ENCODE peak calls at places on chromosomes 13 and 19, in nine cellular contexts. One of them, this sample, is unnamed.

GRCh38 chr13:46964789-46965527 is 68.1 kb upstream of the HTR2A start:
- DNase-seq in NB4: no peak
- DNase-seq in uterus: no peak
- DNase-seq in GM12891: no peak
- DNase-seq in GM12892: no peak
- DNase-seq in thyroid gland: no peak
- DNase-seq in HepG2: no peak
- DNase-seq in ovary: no peak
- DNase-seq in tibial nerve: no peak
- DNase-seq in this sample: no peak

GRCh38 chr19:32224371-32225244 is 120.8 kb upstream of the ZNF507 start:
- DNase-seq in NB4: peak; percentile 48
- DNase-seq in uterus: peak; percentile 40
- DNase-seq in GM12891: peak; percentile 81
- DNase-seq in GM12892: peak; percentile 73
- DNase-seq in thyroid gland: peak; percentile 56
- DNase-seq in HepG2: peak; percentile 21
- DNase-seq in ovary: peak; percentile 49
- DNase-seq in tibial nerve: peak; percentile 38
- DNase-seq in this sample: peak; percentile 61

GRCh38 chr13:73235385-73235784 is 176.6 kb downstream of the KLF5 start:
- DNase-seq in NB4: no peak
- DNase-seq in uterus: no peak
- DNase-seq in GM12891: no peak
- DNase-seq in GM12892: no peak
- DNase-seq in thyroid gland: no peak
- DNase-seq in HepG2: no peak
- DNase-seq in ovary: no peak
- DNase-seq in tibial nerve: no peak
- DNase-seq in this sample: no peak

GRCh38 chr13:103803349-103803748 is 737.1 kb upstream of the SLC10A2 start:
- DNase-seq in NB4: no peak
- DNase-seq in uterus: no peak
- DNase-seq in GM12891: no peak
- DNase-seq in GM12892: no peak
- DNase-seq in thyroid gland: no peak
- DNase-seq in HepG2: no peak
- DNase-seq in ovary: no peak
- DNase-seq in tibial nerve: no peak
- DNase-seq in this sample: no peak

GRCh38 chr13:66001136-66001535 is 1229.0 kb downstream of the PCDH9 start:
- DNase-seq in NB4: no peak
- DNase-seq in uterus: no peak
- DNase-seq in GM12891: no peak
- DNase-seq in GM12892: no peak
- DNase-seq in thyroid gland: no peak
- DNase-seq in HepG2: no peak
- DNase-seq in ovary: no peak
- DNase-seq in tibial nerve: no peak
- DNase-seq in this sample: no peak

GRCh38 chr13:93226623-93227279 is at the start of gene GPC6:
- DNase-seq in NB4: no peak
- DNase-seq in uterus: no peak
- DNase-seq in GM12891: no peak
- DNase-seq in GM12892: no peak
- DNase-seq in thyroid gland: peak; percentile 4
- DNase-seq in HepG2: peak; percentile 79
- DNase-seq in ovary: peak; percentile 40
- DNase-seq in tibial nerve: peak; percentile 57
- DNase-seq in this sample: peak; percentile 2

GRCh38 chr19:920051-920857 is 3.1 kb downstream of the KISS1R start:
- DNase-seq in NB4: peak; percentile 68
- DNase-seq in uterus: no peak
- DNase-seq in GM12891: no peak
- DNase-seq in GM12892: peak; percentile 75
- DNase-seq in thyroid gland: no peak
- DNase-seq in HepG2: no peak
- DNase-seq in ovary: no peak
- DNase-seq in tibial nerve: no peak
- DNase-seq in this sample: peak; percentile 57

GRCh38 chr13:42028113-42028799 is 20.2 kb upstream of the DGKH start:
- DNase-seq in NB4: no peak
- DNase-seq in uterus: no peak
- DNase-seq in GM12891: no peak
- DNase-seq in GM12892: no peak
- DNase-seq in thyroid gland: no peak
- DNase-seq in HepG2: peak; percentile 68
- DNase-seq in ovary: no peak
- DNase-seq in tibial nerve: no peak
- DNase-seq in this sample: no peak

GRCh38 chr13:101915333-101915732 is 462.9 kb downstream of the ITGBL1 start:
- DNase-seq in NB4: no peak
- DNase-seq in uterus: no peak
- DNase-seq in GM12891: no peak
- DNase-seq in GM12892: no peak
- DNase-seq in thyroid gland: no peak
- DNase-seq in HepG2: no peak
- DNase-seq in ovary: no peak
- DNase-seq in tibial nerve: no peak
- DNase-seq in this sample: no peak

GRCh38 chr13:46165485-46166220 is 16.3 kb downstream of the LCP1 start:
- DNase-seq in NB4: peak; percentile 38
- DNase-seq in uterus: no peak
- DNase-seq in GM12891: no peak
- DNase-seq in GM12892: no peak
- DNase-seq in thyroid gland: no peak
- DNase-seq in HepG2: no peak
- DNase-seq in ovary: no peak
- DNase-seq in tibial nerve: no peak
- DNase-seq in this sample: no peak

GRCh38 chr19:13298565-13299481 is 148.6 kb downstream of the IER2 start:
- DNase-seq in NB4: no peak
- DNase-seq in uterus: no peak
- DNase-seq in GM12891: no peak
- DNase-seq in GM12892: no peak
- DNase-seq in thyroid gland: no peak
- DNase-seq in HepG2: no peak
- DNase-seq in ovary: no peak
- DNase-seq in tibial nerve: no peak
- DNase-seq in this sample: no peak

GRCh38 chr19:35248310-35249145 is at the start of gene LSR:
- DNase-seq in NB4: no peak
- DNase-seq in uterus: no peak
- DNase-seq in GM12891: peak; percentile 94
- DNase-seq in GM12892: peak; percentile 97
- DNase-seq in thyroid gland: peak; percentile 97
- DNase-seq in HepG2: peak; percentile 89
- DNase-seq in ovary: peak; percentile 28
- DNase-seq in tibial nerve: no peak
- DNase-seq in this sample: no peak

GRCh38 chr13:70736622-70737317 is 628.5 kb upstream of the KLHL1 start:
- DNase-seq in NB4: no peak
- DNase-seq in uterus: no peak
- DNase-seq in GM12891: no peak
- DNase-seq in GM12892: no peak
- DNase-seq in thyroid gland: no peak
- DNase-seq in HepG2: no peak
- DNase-seq in ovary: no peak
- DNase-seq in tibial nerve: no peak
- DNase-seq in this sample: no peak

GRCh38 chr13:85654227-85654626 is 145.0 kb downstream of the SLITRK6 start:
- DNase-seq in NB4: no peak
- DNase-seq in uterus: no peak
- DNase-seq in GM12891: no peak
- DNase-seq in GM12892: no peak
- DNase-seq in thyroid gland: no peak
- DNase-seq in HepG2: no peak
- DNase-seq in ovary: no peak
- DNase-seq in tibial nerve: no peak
- DNase-seq in this sample: no peak

GRCh38 chr19:53079313-53079924 is 23.8 kb downstream of the ZNF160 start:
- DNase-seq in NB4: no peak
- DNase-seq in uterus: no peak
- DNase-seq in GM12891: no peak
- DNase-seq in GM12892: no peak
- DNase-seq in thyroid gland: no peak
- DNase-seq in HepG2: no peak
- DNase-seq in ovary: no peak
- DNase-seq in tibial nerve: no peak
- DNase-seq in this sample: no peak

GRCh38 chr13:26604784-26605183 is 47.3 kb downstream of the WASF3 start:
- DNase-seq in NB4: no peak
- DNase-seq in uterus: peak; percentile 69
- DNase-seq in GM12891: no peak
- DNase-seq in GM12892: no peak
- DNase-seq in thyroid gland: peak; percentile 78
- DNase-seq in HepG2: no peak
- DNase-seq in ovary: peak; percentile 75
- DNase-seq in tibial nerve: peak; percentile 72
- DNase-seq in this sample: no peak

GRCh38 chr19:57632987-57633831 is at the start of gene ZNF211:
- DNase-seq in NB4: peak; percentile 89
- DNase-seq in uterus: peak; percentile 88
- DNase-seq in GM12891: peak; percentile 81
- DNase-seq in GM12892: peak; percentile 81
- DNase-seq in thyroid gland: peak; percentile 94
- DNase-seq in HepG2: peak; percentile 92
- DNase-seq in ovary: peak; percentile 90
- DNase-seq in tibial nerve: peak; percentile 86
- DNase-seq in this sample: peak; percentile 95
- TF ChIP-seq POLR2A in NB4: no peak
- TF ChIP-seq POLR2A in uterus: no peak
- TF ChIP-seq POLR2A in GM12891: peak; percentile 55
- TF ChIP-seq POLR2A in GM12892: peak; percentile 79
- TF ChIP-seq POLR2A in thyroid gland: peak; percentile 54
- TF ChIP-seq POLR2A in HepG2: peak; percentile 31
- TF ChIP-seq POLR2A in ovary: no peak
- TF ChIP-seq POLR2A in tibial nerve: no peak
- TF ChIP-seq POLR2A in this sample: peak; percentile 62

DNA sequence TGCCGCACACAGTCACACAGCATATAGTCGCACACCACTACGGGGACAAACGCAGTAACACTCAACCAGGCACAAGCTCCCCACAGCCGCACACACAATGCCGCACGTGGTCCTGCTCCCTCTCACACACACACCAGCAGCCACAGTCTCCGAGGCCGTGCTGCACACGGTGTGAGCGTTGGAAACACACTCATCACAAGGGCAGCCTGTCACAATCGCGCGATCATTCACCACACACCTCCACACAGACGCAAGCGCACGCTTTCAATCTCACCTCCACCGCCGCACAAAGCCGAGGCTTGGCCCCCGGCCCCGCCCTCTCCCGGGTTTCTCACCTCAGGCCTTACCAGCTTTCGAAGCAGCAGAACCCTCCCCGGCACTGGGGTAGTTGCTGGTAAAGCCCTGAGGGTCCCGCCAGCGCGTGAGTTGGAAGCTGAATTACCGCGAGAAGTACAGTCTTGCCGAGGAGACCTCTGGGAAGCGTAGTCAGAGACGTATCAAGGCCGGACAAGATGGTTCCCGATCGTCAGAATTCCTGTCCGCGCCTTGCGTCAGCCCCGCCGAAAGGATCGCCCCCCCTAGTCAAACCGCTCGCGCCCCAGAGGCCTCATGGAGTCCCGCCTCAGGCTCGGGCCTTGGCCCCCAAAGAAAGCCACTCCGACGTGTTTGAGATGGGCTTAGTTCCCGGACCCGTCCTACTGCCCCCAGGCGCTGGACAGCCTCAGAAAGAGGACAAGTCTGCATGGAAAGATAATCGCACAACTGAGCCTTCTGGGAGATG is at the start of gene ZNF566:
- DNase-seq in NB4: peak; percentile 96
- DNase-seq in uterus: peak; percentile 92
- DNase-seq in GM12891: peak; percentile 79
- DNase-seq in GM12892: peak; percentile 84
- DNase-seq in thyroid gland: peak; percentile 90
- DNase-seq in HepG2: peak; percentile 96
- DNase-seq in ovary: peak; percentile 86
- DNase-seq in tibial nerve: peak; percentile 87
- DNase-seq in this sample: peak; percentile 97
- TF ChIP-seq POLR2A in NB4: peak; percentile 59
- TF ChIP-seq POLR2A in uterus: peak; percentile 22
- TF ChIP-seq POLR2A in GM12891: peak; percentile 69
- TF ChIP-seq POLR2A in GM12892: peak; percentile 65
- TF ChIP-seq POLR2A in thyroid gland: peak; percentile 69
- TF ChIP-seq POLR2A in HepG2: peak; percentile 90
- TF ChIP-seq POLR2A in ovary: peak; percentile 51
- TF ChIP-seq POLR2A in tibial nerve: peak; percentile 24
- TF ChIP-seq POLR2A in this sample: peak; percentile 89

DNA sequence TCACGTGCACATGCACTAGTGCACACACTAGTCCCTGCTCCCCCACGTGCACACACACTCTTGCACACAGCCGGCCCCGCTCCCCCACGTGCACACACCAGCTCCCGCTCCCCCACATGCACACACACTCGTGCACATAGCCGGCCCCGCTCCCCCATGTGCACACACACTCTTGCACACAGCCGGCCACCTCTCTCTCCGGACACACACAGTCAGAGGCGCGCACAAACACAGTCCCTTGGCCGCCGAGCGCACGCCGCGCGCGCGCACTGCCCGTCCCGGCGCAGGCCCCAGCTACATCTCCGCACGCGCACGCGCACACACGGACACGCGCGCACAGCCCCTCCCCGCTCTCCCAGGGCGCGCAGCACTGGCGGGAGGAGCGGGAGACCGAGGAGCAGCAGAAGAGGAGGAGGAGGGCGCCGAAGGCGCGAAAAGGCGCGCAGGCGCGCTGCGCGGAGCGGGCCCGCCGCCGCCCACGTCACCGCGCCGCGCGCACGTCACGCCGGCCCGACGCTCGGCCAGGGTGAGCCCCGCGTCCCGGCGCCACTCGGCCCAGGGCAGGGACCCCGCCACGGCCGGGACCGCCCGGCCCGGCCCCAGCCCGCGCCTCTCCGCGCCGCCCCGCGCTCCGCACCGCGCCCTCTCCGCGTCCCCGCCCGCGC is at the start of gene TFDP1:
- DNase-seq in NB4: peak; percentile 97
- DNase-seq in uterus: no peak
- DNase-seq in GM12891: peak; percentile 95
- DNase-seq in GM12892: peak; percentile 89
- DNase-seq in thyroid gland: peak; percentile 60
- DNase-seq in HepG2: peak; percentile 81
- DNase-seq in ovary: peak; percentile 37
- DNase-seq in tibial nerve: peak; percentile 15
- DNase-seq in this sample: peak; percentile 96
- TF ChIP-seq POLR2A in NB4: peak; percentile 98
- TF ChIP-seq POLR2A in uterus: no peak
- TF ChIP-seq POLR2A in GM12891: no peak
- TF ChIP-seq POLR2A in GM12892: peak; percentile 79
- TF ChIP-seq POLR2A in thyroid gland: peak; percentile 52
- TF ChIP-seq POLR2A in HepG2: peak; percentile 37
- TF ChIP-seq POLR2A in ovary: no peak
- TF ChIP-seq POLR2A in tibial nerve: no peak
- TF ChIP-seq POLR2A in this sample: peak; percentile 47

DNA sequence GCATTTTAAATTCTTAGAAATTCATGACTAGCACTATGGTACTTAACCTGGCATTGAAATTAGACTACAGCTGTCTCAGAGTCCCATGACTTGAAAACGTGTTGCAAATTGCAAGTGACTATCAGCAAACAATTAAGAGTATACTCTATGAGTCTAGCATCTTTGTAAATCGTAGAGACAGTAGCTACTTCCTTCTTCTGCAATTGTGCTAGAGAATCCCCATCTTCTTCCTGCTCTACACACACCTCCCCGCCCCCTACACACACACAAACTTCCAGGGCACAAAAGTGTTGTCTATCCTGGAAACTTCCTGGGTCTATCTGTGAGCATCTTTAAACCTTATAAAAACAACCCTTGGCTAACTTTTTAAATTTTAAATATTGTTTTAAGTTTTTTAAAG is 35.2 kb upstream of the MIR17HG start:
- DNase-seq in NB4: no peak
- DNase-seq in uterus: no peak
- DNase-seq in GM12891: no peak
- DNase-seq in GM12892: no peak
- DNase-seq in thyroid gland: no peak
- DNase-seq in HepG2: no peak
- DNase-seq in ovary: no peak
- DNase-seq in tibial nerve: no peak
- DNase-seq in this sample: no peak
- TF ChIP-seq POLR2A in NB4: no peak
- TF ChIP-seq POLR2A in uterus: no peak
- TF ChIP-seq POLR2A in GM12891: no peak
- TF ChIP-seq POLR2A in GM12892: no peak
- TF ChIP-seq POLR2A in thyroid gland: no peak
- TF ChIP-seq POLR2A in HepG2: no peak
- TF ChIP-seq POLR2A in ovary: no peak
- TF ChIP-seq POLR2A in tibial nerve: no peak
- TF ChIP-seq POLR2A in this sample: no peak

This sample was measured in erythroblast.